ENCODE peak calls at places on chromosomes 7 and 10, in six cellular contexts. One of them, this sample, is unnamed.

GRCh38 chr10:21927601-21928000 is 75.9 kb downstream of the DNAJC1 start:
- DNase-seq in GM23338: no peak
- DNase-seq in fibroblast of lung: peak
- DNase-seq in PC-3: peak
- DNase-seq in MM.1S: no peak
- DNase-seq in PC-9: no peak
- DNase-seq in this sample: peak

GRCh38 chr7:81331061-81332018 is 412.5 kb upstream of the SEMA3C start:
- DNase-seq in PC-9: no peak
- DNase-seq in PC-3: no peak
- DNase-seq in MM.1S: no peak
- DNase-seq in fibroblast of lung: peak
- DNase-seq in GM23338: no peak
- DNase-seq in this sample: no peak

GRCh38 chr7:2108501-2109250 is 124.1 kb downstream of the MAD1L1 start:
- DNase-seq in GM23338: no peak
- DNase-seq in MM.1S: no peak
- DNase-seq in PC-3: no peak
- DNase-seq in PC-9: no peak
- DNase-seq in fibroblast of lung: no peak
- DNase-seq in this sample: no peak

GRCh38 chr7:74187915-74188675 is 13.9 kb downstream of the EIF4H start:
- DNase-seq in PC-9: no peak
- DNase-seq in PC-3: peak
- DNase-seq in fibroblast of lung: peak
- DNase-seq in MM.1S: no peak
- DNase-seq in GM23338: no peak
- DNase-seq in this sample: peak

GRCh38 chr7:155770186-155770585 is 42.1 kb downstream of the SHH start:
- DNase-seq in fibroblast of lung: no peak
- DNase-seq in GM23338: no peak
- DNase-seq in MM.1S: no peak
- DNase-seq in PC-3: no peak
- DNase-seq in PC-9: no peak
- DNase-seq in this sample: no peak

GRCh38 chr7:55545496-55545895 is 26.8 kb downstream of the VOPP1 start:
- DNase-seq in fibroblast of lung: peak
- DNase-seq in MM.1S: no peak
- DNase-seq in GM23338: no peak
- DNase-seq in PC-9: peak
- DNase-seq in PC-3: peak
- DNase-seq in this sample: peak

GRCh38 chr7:39507866-39508551 is 58.2 kb upstream of the YAE1 start:
- DNase-seq in MM.1S: no peak
- DNase-seq in GM23338: no peak
- DNase-seq in PC-9: no peak
- DNase-seq in PC-3: no peak
- DNase-seq in fibroblast of lung: peak
- DNase-seq in this sample: no peak

GRCh38 chr10:95756061-95756751 is at the start of gene ENTPD1:
- DNase-seq in fibroblast of lung: no peak
- DNase-seq in PC-9: no peak
- DNase-seq in PC-3: no peak
- DNase-seq in GM23338: peak
- DNase-seq in MM.1S: no peak
- DNase-seq in this sample: no peak

GRCh38 chr7:2490306-2490705 is 14.1 kb upstream of the GRIFIN start:
- DNase-seq in PC-9: no peak
- DNase-seq in GM23338: no peak
- DNase-seq in MM.1S: no peak
- DNase-seq in PC-3: no peak
- DNase-seq in fibroblast of lung: no peak
- DNase-seq in this sample: no peak

GRCh38 chr7:126483972-126484371 is 768.8 kb downstream of the GRM8 start:
- DNase-seq in MM.1S: no peak
- DNase-seq in PC-3: no peak
- DNase-seq in PC-9: no peak
- DNase-seq in fibroblast of lung: no peak
- DNase-seq in GM23338: no peak
- DNase-seq in this sample: no peak

GRCh38 chr10:62545667-62546066 is 171.5 kb downstream of the ZNF365 start:
- DNase-seq in MM.1S: no peak
- DNase-seq in GM23338: no peak
- DNase-seq in PC-3: no peak
- DNase-seq in PC-9: no peak
- DNase-seq in fibroblast of lung: peak
- DNase-seq in this sample: peak

GRCh38 chr7:141074162-141074989 is 512 bp downstream of the TMEM178B start:
- DNase-seq in MM.1S: peak
- DNase-seq in GM23338: peak
- DNase-seq in fibroblast of lung: peak
- DNase-seq in PC-9: no peak
- DNase-seq in PC-3: peak
- DNase-seq in this sample: no peak

GRCh38 chr10:5584895-5585516 is 60.2 kb downstream of the CALML3 start:
- DNase-seq in PC-9: peak
- DNase-seq in PC-3: peak
- DNase-seq in fibroblast of lung: peak
- DNase-seq in MM.1S: peak
- DNase-seq in GM23338: no peak
- DNase-seq in this sample: peak

DNA sequence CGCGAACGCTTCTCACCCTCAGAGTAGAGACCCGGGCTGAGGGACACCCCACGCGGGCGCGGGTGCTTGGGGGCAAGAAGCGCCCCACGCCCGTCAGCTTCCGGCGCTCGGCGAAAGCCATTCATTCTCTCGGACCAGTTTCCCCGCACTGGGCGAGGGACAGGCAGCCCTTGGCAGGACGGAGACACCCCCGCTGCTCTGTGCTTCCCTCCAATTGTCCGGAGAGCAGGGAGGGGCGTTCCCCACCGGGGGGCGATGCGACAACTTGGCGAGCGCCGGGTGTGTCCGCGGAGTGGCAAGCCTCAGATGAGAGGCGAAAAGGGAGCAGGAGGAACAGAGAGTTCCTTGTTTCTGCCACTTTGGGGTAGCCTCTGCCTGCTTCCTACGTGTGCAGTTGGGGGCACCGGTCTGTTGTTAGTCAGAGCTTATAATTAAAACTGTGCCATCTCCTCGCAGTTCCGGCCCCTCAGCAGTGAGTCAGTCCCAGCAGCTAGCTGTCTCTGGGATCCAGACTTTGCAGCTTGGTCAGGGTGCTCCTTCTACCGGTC is 1.7 kb downstream of the GPR158 start:
- DNase-seq in fibroblast of lung: peak
- DNase-seq in PC-3: no peak
- DNase-seq in PC-9: no peak
- DNase-seq in GM23338: peak
- DNase-seq in MM.1S: no peak
- DNase-seq in this sample: no peak
- TF ChIP-seq EZH2 in fibroblast of lung: no peak
- TF ChIP-seq EZH2 in PC-3: no peak
- TF ChIP-seq EZH2 in PC-9: no peak
- TF ChIP-seq EZH2 in GM23338: no peak
- TF ChIP-seq EZH2 in MM.1S: no peak
- TF ChIP-seq EZH2 in this sample: no peak

GRCh38 chr10:130141038-130141437 is 4.8 kb downstream of the GLRX3 start:
- DNase-seq in fibroblast of lung: no peak
- DNase-seq in MM.1S: no peak
- DNase-seq in GM23338: no peak
- DNase-seq in PC-9: no peak
- DNase-seq in PC-3: no peak
- DNase-seq in this sample: no peak
- TF ChIP-seq EZH2 in fibroblast of lung: no peak
- TF ChIP-seq EZH2 in MM.1S: no peak
- TF ChIP-seq EZH2 in GM23338: no peak
- TF ChIP-seq EZH2 in PC-9: no peak
- TF ChIP-seq EZH2 in PC-3: no peak
- TF ChIP-seq EZH2 in this sample: no peak

DNA sequence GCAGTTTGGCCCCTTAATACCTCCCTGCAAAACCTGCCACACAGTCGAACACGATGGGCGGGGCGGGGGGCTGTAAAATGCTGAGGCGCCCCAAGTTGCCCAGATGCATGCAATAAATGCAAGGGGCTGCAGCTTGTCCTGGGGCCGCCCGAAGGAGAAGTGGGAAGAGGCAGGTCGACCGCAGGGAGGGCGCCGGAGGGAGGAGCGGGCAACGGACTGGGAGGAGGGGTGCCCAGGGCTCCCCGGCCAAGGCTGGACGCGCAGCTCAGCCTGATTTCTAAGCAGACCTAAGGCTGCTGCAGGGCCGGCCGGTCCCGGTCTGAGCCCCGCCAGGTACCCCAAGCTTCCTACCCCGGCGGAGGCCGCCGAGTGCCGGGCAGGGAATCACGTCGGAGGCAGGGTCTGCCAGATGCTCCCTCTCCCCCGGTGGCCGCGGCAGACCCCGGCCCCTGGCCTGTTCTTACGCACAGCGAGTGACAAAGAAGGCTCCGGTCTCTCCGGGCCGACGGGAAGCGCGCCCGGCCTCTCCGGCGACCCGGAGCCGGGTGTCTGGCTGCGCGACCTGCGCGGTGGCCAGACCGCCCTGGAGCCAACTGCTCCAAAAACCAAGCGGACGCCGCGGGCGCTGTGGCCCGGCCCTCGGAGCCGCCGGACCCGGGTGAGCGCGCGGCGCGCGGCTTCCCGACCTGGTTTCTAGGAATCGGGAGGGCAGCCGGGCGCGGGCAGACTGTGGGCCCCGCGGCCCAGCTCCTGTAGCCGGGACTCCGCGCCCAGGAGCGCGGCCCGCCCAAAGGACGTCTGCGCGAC is 740 bp upstream of the EBF3 start:
- DNase-seq in GM23338: no peak
- DNase-seq in PC-3: no peak
- DNase-seq in MM.1S: no peak
- DNase-seq in PC-9: no peak
- DNase-seq in fibroblast of lung: no peak
- DNase-seq in this sample: no peak
- TF ChIP-seq EZH2 in GM23338: peak
- TF ChIP-seq EZH2 in PC-3: peak
- TF ChIP-seq EZH2 in MM.1S: no peak
- TF ChIP-seq EZH2 in PC-9: no peak
- TF ChIP-seq EZH2 in fibroblast of lung: peak
- TF ChIP-seq EZH2 in this sample: peak

GRCh38 chr10:115801457-115801856 is 471.5 kb downstream of the GFRA1 start:
- DNase-seq in GM23338: no peak
- DNase-seq in MM.1S: no peak
- DNase-seq in PC-3: no peak
- DNase-seq in PC-9: no peak
- DNase-seq in fibroblast of lung: peak
- DNase-seq in this sample: no peak
- TF ChIP-seq EZH2 in GM23338: no peak
- TF ChIP-seq EZH2 in MM.1S: no peak
- TF ChIP-seq EZH2 in PC-3: no peak
- TF ChIP-seq EZH2 in PC-9: no peak
- TF ChIP-seq EZH2 in fibroblast of lung: no peak
- TF ChIP-seq EZH2 in this sample: no peak

DNA sequence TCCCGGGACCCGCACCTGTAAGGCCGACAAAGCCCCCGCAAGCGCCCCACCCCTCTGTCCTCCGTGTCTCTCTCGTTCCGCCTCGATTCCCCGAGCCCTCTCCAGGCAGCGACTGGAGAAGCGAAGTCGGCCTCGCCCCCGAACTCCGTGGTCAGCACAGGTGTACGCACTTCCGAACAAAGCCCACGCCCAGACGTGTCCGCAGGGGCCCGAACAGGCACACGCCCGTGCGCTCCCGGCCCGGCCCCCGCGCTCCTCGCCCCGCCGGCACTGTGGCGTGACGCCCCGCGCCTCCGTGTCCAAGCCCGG is 758 bp downstream of the NRCAM start:
- DNase-seq in PC-9: no peak
- DNase-seq in fibroblast of lung: no peak
- DNase-seq in MM.1S: no peak
- DNase-seq in GM23338: no peak
- DNase-seq in PC-3: no peak
- DNase-seq in this sample: no peak
- TF ChIP-seq EZH2 in PC-9: no peak
- TF ChIP-seq EZH2 in fibroblast of lung: no peak
- TF ChIP-seq EZH2 in MM.1S: no peak
- TF ChIP-seq EZH2 in GM23338: peak
- TF ChIP-seq EZH2 in PC-3: no peak
- TF ChIP-seq EZH2 in this sample: no peak

GRCh38 chr10:119656760-119657159 is 5.6 kb downstream of the BAG3 start:
- DNase-seq in PC-3: no peak
- DNase-seq in GM23338: no peak
- DNase-seq in fibroblast of lung: no peak
- DNase-seq in PC-9: no peak
- DNase-seq in MM.1S: no peak
- DNase-seq in this sample: no peak
- TF ChIP-seq EZH2 in PC-3: no peak
- TF ChIP-seq EZH2 in GM23338: no peak
- TF ChIP-seq EZH2 in fibroblast of lung: no peak
- TF ChIP-seq EZH2 in PC-9: no peak
- TF ChIP-seq EZH2 in MM.1S: no peak
- TF ChIP-seq EZH2 in this sample: no peak

GRCh38 chr7:90320801-90321494 is at the start of gene FAM237B:
- DNase-seq in PC-3: no peak
- DNase-seq in MM.1S: no peak
- DNase-seq in PC-9: no peak
- DNase-seq in GM23338: peak
- DNase-seq in fibroblast of lung: peak
- DNase-seq in this sample: peak
- TF ChIP-seq EZH2 in PC-3: no peak
- TF ChIP-seq EZH2 in MM.1S: no peak
- TF ChIP-seq EZH2 in PC-9: no peak
- TF ChIP-seq EZH2 in GM23338: peak
- TF ChIP-seq EZH2 in fibroblast of lung: no peak
- TF ChIP-seq EZH2 in this sample: peak

DNA sequence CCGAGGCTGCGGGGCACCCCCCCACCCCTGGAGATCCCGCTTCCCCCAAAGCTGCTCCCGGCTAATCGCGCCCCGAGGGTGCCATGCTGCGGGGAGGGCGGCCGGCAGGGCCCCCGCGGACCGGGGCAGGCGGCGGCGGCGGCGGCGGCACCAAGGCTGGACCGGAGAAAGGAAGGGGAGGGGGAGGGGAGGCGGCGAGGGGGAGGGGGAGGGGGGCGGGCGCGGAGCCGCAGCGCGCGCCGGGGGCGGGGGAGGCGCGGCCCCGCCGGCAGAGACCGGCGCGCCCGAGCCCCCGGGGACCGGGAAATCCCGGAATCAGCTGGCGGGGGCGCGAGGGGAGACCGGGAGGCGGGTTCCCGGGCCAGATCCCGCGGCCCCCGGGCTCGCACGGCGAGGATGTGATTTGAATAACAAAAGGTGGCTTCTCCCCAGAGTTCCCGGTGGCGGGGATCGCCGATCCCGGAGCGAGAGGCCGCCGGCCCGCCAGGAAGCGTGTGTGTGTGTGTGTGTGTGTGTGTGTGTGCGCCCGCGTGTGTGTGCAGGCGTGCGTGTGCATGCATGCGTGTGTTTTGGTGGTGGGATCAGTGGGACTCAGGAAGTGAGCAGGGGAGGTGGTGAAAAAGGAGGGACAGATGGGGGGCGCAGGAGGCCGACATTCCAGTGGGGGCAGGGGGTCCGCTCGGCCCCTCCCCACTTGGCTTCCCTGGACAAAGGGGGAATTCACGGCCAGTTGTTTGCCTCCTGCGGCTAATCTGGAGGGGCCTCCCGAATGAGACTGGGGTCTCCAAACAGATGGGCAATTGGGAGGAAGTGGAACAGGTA is 99.5 kb downstream of the HIP1 start:
- DNase-seq in PC-3: peak
- DNase-seq in fibroblast of lung: peak
- DNase-seq in GM23338: peak
- DNase-seq in PC-9: peak
- DNase-seq in MM.1S: no peak
- DNase-seq in this sample: peak
- TF ChIP-seq EZH2 in PC-3: no peak
- TF ChIP-seq EZH2 in fibroblast of lung: no peak
- TF ChIP-seq EZH2 in GM23338: no peak
- TF ChIP-seq EZH2 in PC-9: no peak
- TF ChIP-seq EZH2 in MM.1S: no peak
- TF ChIP-seq EZH2 in this sample: no peak

GRCh38 chr10:129958686-129959543 is 5.2 kb downstream of the EBF3 start:
- DNase-seq in GM23338: peak
- DNase-seq in PC-9: no peak
- DNase-seq in PC-3: no peak
- DNase-seq in fibroblast of lung: no peak
- DNase-seq in MM.1S: no peak
- DNase-seq in this sample: no peak
- TF ChIP-seq EZH2 in GM23338: peak
- TF ChIP-seq EZH2 in PC-9: no peak
- TF ChIP-seq EZH2 in PC-3: no peak
- TF ChIP-seq EZH2 in fibroblast of lung: no peak
- TF ChIP-seq EZH2 in MM.1S: no peak
- TF ChIP-seq EZH2 in this sample: no peak